ENCODE peak calls at places on chromosomes 16 and 17, in nine cellular contexts. One of them, this sample, is unnamed.

GRCh38 chr17:13755851-13756250 is 154.1 kb upstream of the HS3ST3A1 start:
- DNase-seq in ascending aorta: no peak
- DNase-seq in RWPE1: no peak
- DNase-seq in foreskin fibroblast: no peak
- DNase-seq in fibroblast of mammary gland: no peak
- DNase-seq in body of pancreas: no peak
- DNase-seq in K562: no peak
- DNase-seq in GM12865: no peak
- DNase-seq in AG09309: no peak
- DNase-seq in this sample: no peak

GRCh38 chr16:46830417-46830901 is 521 bp downstream of the C16orf87 start:
- DNase-seq in GM12865: peak
- DNase-seq in foreskin fibroblast: no peak
- DNase-seq in K562: no peak
- DNase-seq in RWPE1: peak
- DNase-seq in ascending aorta: peak
- DNase-seq in fibroblast of mammary gland: peak
- DNase-seq in AG09309: no peak
- DNase-seq in body of pancreas: peak
- DNase-seq in this sample: no peak

GRCh38 chr16:9311303-9311954 is 220.0 kb downstream of the HAPSTR1 start:
- DNase-seq in RWPE1: no peak
- DNase-seq in K562: no peak
- DNase-seq in foreskin fibroblast: no peak
- DNase-seq in AG09309: no peak
- DNase-seq in body of pancreas: no peak
- DNase-seq in ascending aorta: no peak
- DNase-seq in fibroblast of mammary gland: no peak
- DNase-seq in GM12865: no peak
- DNase-seq in this sample: no peak

GRCh38 chr17:45907720-45908395 is 13.5 kb downstream of the MAPT start:
- DNase-seq in RWPE1: no peak
- DNase-seq in AG09309: no peak
- DNase-seq in fibroblast of mammary gland: no peak
- DNase-seq in body of pancreas: no peak
- DNase-seq in K562: no peak
- DNase-seq in GM12865: no peak
- DNase-seq in ascending aorta: no peak
- DNase-seq in foreskin fibroblast: no peak
- DNase-seq in this sample: no peak

GRCh38 chr16:9134739-9135138 is 43.3 kb downstream of the HAPSTR1 start:
- DNase-seq in AG09309: no peak
- DNase-seq in body of pancreas: peak
- DNase-seq in foreskin fibroblast: peak
- DNase-seq in RWPE1: peak
- DNase-seq in fibroblast of mammary gland: peak
- DNase-seq in K562: no peak
- DNase-seq in GM12865: peak
- DNase-seq in ascending aorta: peak
- DNase-seq in this sample: peak

GRCh38 chr17:78224226-78225087 is 7.0 kb upstream of the TMEM235 start:
- DNase-seq in ascending aorta: no peak
- DNase-seq in GM12865: no peak
- DNase-seq in fibroblast of mammary gland: no peak
- DNase-seq in K562: no peak
- DNase-seq in RWPE1: no peak
- DNase-seq in foreskin fibroblast: no peak
- DNase-seq in body of pancreas: no peak
- DNase-seq in AG09309: no peak
- DNase-seq in this sample: no peak

GRCh38 chr17:29155235-29155965 is 24.8 kb downstream of the MYO18A start:
- DNase-seq in fibroblast of mammary gland: no peak
- DNase-seq in GM12865: no peak
- DNase-seq in body of pancreas: peak
- DNase-seq in foreskin fibroblast: no peak
- DNase-seq in K562: peak
- DNase-seq in ascending aorta: peak
- DNase-seq in RWPE1: peak
- DNase-seq in AG09309: no peak
- DNase-seq in this sample: no peak

GRCh38 chr17:50371526-50371925 is 1.5 kb downstream of the MRPL27 start:
- DNase-seq in foreskin fibroblast: no peak
- DNase-seq in RWPE1: peak
- DNase-seq in GM12865: no peak
- DNase-seq in fibroblast of mammary gland: no peak
- DNase-seq in AG09309: no peak
- DNase-seq in body of pancreas: no peak
- DNase-seq in ascending aorta: no peak
- DNase-seq in K562: no peak
- DNase-seq in this sample: no peak

GRCh38 chr17:5049314-5049819 is 14.1 kb upstream of the SLC52A1 start:
- DNase-seq in AG09309: no peak
- DNase-seq in body of pancreas: no peak
- DNase-seq in foreskin fibroblast: no peak
- DNase-seq in GM12865: peak
- DNase-seq in RWPE1: no peak
- DNase-seq in K562: no peak
- DNase-seq in fibroblast of mammary gland: no peak
- DNase-seq in ascending aorta: no peak
- DNase-seq in this sample: no peak

GRCh38 chr16:31429314-31429713 is 1.2 kb upstream of the COX6A2 start:
- DNase-seq in K562: no peak
- DNase-seq in RWPE1: no peak
- DNase-seq in GM12865: no peak
- DNase-seq in AG09309: no peak
- DNase-seq in foreskin fibroblast: no peak
- DNase-seq in fibroblast of mammary gland: no peak
- DNase-seq in body of pancreas: no peak
- DNase-seq in ascending aorta: no peak
- DNase-seq in this sample: no peak

GRCh38 chr17:1764274-1764673 is 2.4 kb downstream of the SERPINF1 start:
- DNase-seq in body of pancreas: no peak
- DNase-seq in ascending aorta: peak
- DNase-seq in AG09309: peak
- DNase-seq in RWPE1: no peak
- DNase-seq in foreskin fibroblast: peak
- DNase-seq in GM12865: peak
- DNase-seq in K562: peak
- DNase-seq in fibroblast of mammary gland: peak
- DNase-seq in this sample: no peak

GRCh38 chr16:70429888-70430666 is 8.8 kb downstream of the ST3GAL2 start:
- DNase-seq in foreskin fibroblast: no peak
- DNase-seq in body of pancreas: no peak
- DNase-seq in AG09309: no peak
- DNase-seq in K562: no peak
- DNase-seq in RWPE1: no peak
- DNase-seq in GM12865: peak
- DNase-seq in ascending aorta: no peak
- DNase-seq in fibroblast of mammary gland: no peak
- DNase-seq in this sample: no peak

GRCh38 chr16:53216798-53217197 is 162.0 kb downstream of the CHD9 start:
- DNase-seq in K562: no peak
- DNase-seq in GM12865: no peak
- DNase-seq in foreskin fibroblast: no peak
- DNase-seq in body of pancreas: no peak
- DNase-seq in AG09309: no peak
- DNase-seq in fibroblast of mammary gland: no peak
- DNase-seq in RWPE1: no peak
- DNase-seq in ascending aorta: no peak
- DNase-seq in this sample: no peak

GRCh38 chr16:4176794-4177438 is 60.7 kb upstream of the ADCY9 start:
- DNase-seq in RWPE1: peak
- DNase-seq in body of pancreas: no peak
- DNase-seq in ascending aorta: no peak
- DNase-seq in GM12865: peak
- DNase-seq in fibroblast of mammary gland: peak
- DNase-seq in foreskin fibroblast: no peak
- DNase-seq in AG09309: no peak
- DNase-seq in K562: peak
- DNase-seq in this sample: peak

GRCh38 chr17:48052956-48053757 is 5.0 kb downstream of the NFE2L1 start:
- DNase-seq in foreskin fibroblast: peak
- DNase-seq in body of pancreas: peak
- DNase-seq in GM12865: no peak
- DNase-seq in AG09309: no peak
- DNase-seq in RWPE1: no peak
- DNase-seq in ascending aorta: peak
- DNase-seq in K562: peak
- DNase-seq in fibroblast of mammary gland: peak
- DNase-seq in this sample: no peak

GRCh38 chr17:81519284-81520020 is 6.9 kb upstream of the ACTG1 start:
- DNase-seq in K562: peak
- DNase-seq in RWPE1: peak
- DNase-seq in fibroblast of mammary gland: no peak
- DNase-seq in foreskin fibroblast: no peak
- DNase-seq in AG09309: no peak
- DNase-seq in GM12865: peak
- DNase-seq in body of pancreas: peak
- DNase-seq in ascending aorta: peak
- DNase-seq in this sample: peak

GRCh38 chr16:51666821-51667220 is 515.8 kb upstream of the SALL1 start:
- DNase-seq in AG09309: no peak
- DNase-seq in foreskin fibroblast: no peak
- DNase-seq in fibroblast of mammary gland: no peak
- DNase-seq in body of pancreas: no peak
- DNase-seq in GM12865: no peak
- DNase-seq in K562: no peak
- DNase-seq in RWPE1: no peak
- DNase-seq in ascending aorta: no peak
- DNase-seq in this sample: no peak

GRCh38 chr17:67801626-67802175 is 23.6 kb upstream of the BPTF start:
- DNase-seq in foreskin fibroblast: no peak
- DNase-seq in AG09309: no peak
- DNase-seq in ascending aorta: no peak
- DNase-seq in body of pancreas: no peak
- DNase-seq in GM12865: peak
- DNase-seq in K562: peak
- DNase-seq in RWPE1: no peak
- DNase-seq in fibroblast of mammary gland: no peak
- DNase-seq in this sample: no peak
- TF ChIP-seq CTCF in foreskin fibroblast: no peak
- TF ChIP-seq CTCF in AG09309: peak
- TF ChIP-seq CTCF in ascending aorta: no peak
- TF ChIP-seq CTCF in body of pancreas: no peak
- TF ChIP-seq CTCF in GM12865: peak
- TF ChIP-seq CTCF in K562: peak
- TF ChIP-seq CTCF in RWPE1: no peak
- TF ChIP-seq CTCF in fibroblast of mammary gland: no peak
- TF ChIP-seq CTCF in this sample: peak

DNA sequence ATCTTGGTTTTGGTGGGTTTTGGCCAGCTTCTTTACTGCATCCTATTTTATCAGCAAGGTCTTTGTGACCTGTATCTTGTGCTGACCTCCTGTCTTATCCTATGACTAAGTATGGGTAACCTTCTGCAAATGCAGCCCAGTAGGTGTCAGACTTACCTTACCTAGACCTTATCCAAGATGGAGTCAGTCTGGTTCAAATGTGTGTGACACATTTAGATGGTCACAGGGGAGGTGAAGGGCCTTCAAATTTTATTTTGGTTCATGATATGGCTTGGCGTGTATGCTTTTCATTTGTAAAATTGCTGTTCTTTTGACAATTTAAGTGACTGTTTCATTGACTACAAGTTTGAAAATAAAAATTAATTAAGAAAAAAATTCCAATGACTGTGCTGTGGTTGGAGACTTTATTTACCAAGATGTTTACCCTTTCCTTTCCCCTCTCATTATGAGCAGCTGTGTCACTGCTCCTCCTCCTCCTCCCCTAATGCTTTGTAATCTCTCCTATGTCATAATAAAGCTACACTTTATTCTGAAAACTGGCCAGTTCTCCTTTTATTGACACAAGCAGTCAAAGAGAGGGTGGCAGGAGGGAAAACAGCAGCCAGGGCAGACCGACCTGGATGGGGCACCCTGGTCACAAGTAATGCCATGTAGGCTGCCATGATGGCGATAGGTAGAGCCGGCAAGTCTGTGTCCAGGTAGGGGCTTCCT is 49.4 kb downstream of the TNFRSF13B start:
- DNase-seq in AG09309: no peak
- DNase-seq in K562: no peak
- DNase-seq in fibroblast of mammary gland: no peak
- DNase-seq in GM12865: no peak
- DNase-seq in RWPE1: no peak
- DNase-seq in ascending aorta: no peak
- DNase-seq in foreskin fibroblast: no peak
- DNase-seq in body of pancreas: no peak
- DNase-seq in this sample: no peak
- TF ChIP-seq CTCF in AG09309: peak
- TF ChIP-seq CTCF in K562: peak
- TF ChIP-seq CTCF in fibroblast of mammary gland: peak
- TF ChIP-seq CTCF in GM12865: peak
- TF ChIP-seq CTCF in RWPE1: no peak
- TF ChIP-seq CTCF in ascending aorta: no peak
- TF ChIP-seq CTCF in foreskin fibroblast: no peak
- TF ChIP-seq CTCF in body of pancreas: peak
- TF ChIP-seq CTCF in this sample: peak

DNA sequence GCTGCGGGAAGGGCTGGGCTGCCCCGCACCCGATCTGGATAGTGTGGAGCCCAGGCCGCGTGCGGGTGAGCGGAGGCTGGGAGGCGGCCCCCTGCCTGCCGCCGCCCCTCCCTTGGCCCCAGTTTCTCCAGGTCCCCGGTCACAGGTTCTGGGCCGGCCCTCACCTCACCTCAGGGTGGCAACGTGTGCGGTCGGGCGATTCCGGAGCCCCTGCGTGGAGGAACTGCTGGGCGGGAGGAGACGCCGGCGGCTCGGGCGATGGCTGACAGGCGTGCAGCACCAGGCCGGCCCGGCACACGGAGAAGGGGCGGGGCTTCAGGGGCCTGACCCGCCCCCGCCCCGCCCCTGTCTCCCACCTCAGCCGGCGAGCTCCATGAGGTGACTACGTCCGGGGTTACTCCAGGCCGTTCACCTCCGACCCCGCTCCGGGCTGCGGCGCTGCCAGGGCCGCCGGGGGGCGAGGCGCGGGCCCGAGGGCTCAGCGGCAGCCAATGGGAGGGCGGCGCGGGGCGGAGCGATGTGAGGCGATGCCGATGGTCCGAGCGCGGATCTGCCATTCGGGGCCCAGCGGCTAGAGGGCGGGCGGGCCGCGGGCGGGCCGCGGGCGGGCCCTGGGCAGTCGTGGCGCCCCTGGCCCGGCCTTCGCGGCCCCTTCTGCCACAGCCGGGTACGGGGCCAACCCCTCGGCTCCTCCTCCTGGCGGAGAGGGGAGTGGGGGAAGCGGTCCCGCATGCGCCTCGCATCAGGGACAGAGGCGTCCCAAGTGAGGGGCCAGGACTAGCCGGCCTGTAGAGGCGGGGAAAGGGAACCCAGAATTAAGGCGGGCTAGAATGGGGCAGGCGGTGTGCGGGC is 16.7 kb upstream of the C17orf78 start:
- DNase-seq in RWPE1: peak
- DNase-seq in AG09309: no peak
- DNase-seq in GM12865: peak
- DNase-seq in body of pancreas: peak
- DNase-seq in foreskin fibroblast: peak
- DNase-seq in K562: peak
- DNase-seq in ascending aorta: peak
- DNase-seq in fibroblast of mammary gland: peak
- DNase-seq in this sample: peak
- TF ChIP-seq CTCF in RWPE1: peak
- TF ChIP-seq CTCF in AG09309: no peak
- TF ChIP-seq CTCF in GM12865: peak
- TF ChIP-seq CTCF in body of pancreas: peak
- TF ChIP-seq CTCF in foreskin fibroblast: no peak
- TF ChIP-seq CTCF in K562: peak
- TF ChIP-seq CTCF in ascending aorta: peak
- TF ChIP-seq CTCF in fibroblast of mammary gland: no peak
- TF ChIP-seq CTCF in this sample: peak

GRCh38 chr17:7502987-7503386 is 18.8 kb downstream of the POLR2A start:
- DNase-seq in GM12865: no peak
- DNase-seq in AG09309: no peak
- DNase-seq in fibroblast of mammary gland: no peak
- DNase-seq in body of pancreas: no peak
- DNase-seq in foreskin fibroblast: no peak
- DNase-seq in ascending aorta: no peak
- DNase-seq in K562: no peak
- DNase-seq in RWPE1: no peak
- DNase-seq in this sample: no peak
- TF ChIP-seq CTCF in GM12865: peak
- TF ChIP-seq CTCF in AG09309: peak
- TF ChIP-seq CTCF in fibroblast of mammary gland: peak
- TF ChIP-seq CTCF in body of pancreas: peak
- TF ChIP-seq CTCF in foreskin fibroblast: no peak
- TF ChIP-seq CTCF in ascending aorta: no peak
- TF ChIP-seq CTCF in K562: peak
- TF ChIP-seq CTCF in RWPE1: peak
- TF ChIP-seq CTCF in this sample: peak